ENCODE peak calls at places on chromosomes 2 and 18, in six cellular contexts. One of them, this sample, is unnamed.
A peak's percentile ranks its signal among the peaks of the same experiment; 100 is the strongest.

GRCh38 chr18:54388203-54389142 is 30.8 kb downstream of the C18orf54 start:
- DNase-seq in HepG2: peak; percentile 80
- DNase-seq in H1: peak; percentile 55
- DNase-seq in HCT116: peak; percentile 66
- DNase-seq in GM12878: peak; percentile 40
- DNase-seq in K562: peak; percentile 53
- DNase-seq in this sample: peak; percentile 66

GRCh38 chr2:14626873-14627272 is 5.6 kb upstream of the LRATD1 start:
- DNase-seq in GM12878: no peak
- DNase-seq in K562: no peak
- DNase-seq in H1: no peak
- DNase-seq in HepG2: no peak
- DNase-seq in HCT116: no peak
- DNase-seq in this sample: no peak

GRCh38 chr2:26526589-26526988 is 48.7 kb upstream of the OTOF start:
- DNase-seq in H1: no peak
- DNase-seq in HCT116: no peak
- DNase-seq in K562: no peak
- DNase-seq in GM12878: no peak
- DNase-seq in HepG2: no peak
- DNase-seq in this sample: no peak

GRCh38 chr2:128604045-128604444 is 285.4 kb upstream of the HS6ST1 start:
- DNase-seq in HCT116: no peak
- DNase-seq in HepG2: no peak
- DNase-seq in K562: no peak
- DNase-seq in H1: no peak
- DNase-seq in GM12878: no peak
- DNase-seq in this sample: no peak

GRCh38 chr2:237529452-237530402 is 36.6 kb upstream of the PRLH start:
- DNase-seq in HCT116: no peak
- DNase-seq in K562: no peak
- DNase-seq in HepG2: no peak
- DNase-seq in GM12878: peak; percentile 73
- DNase-seq in H1: no peak
- DNase-seq in this sample: no peak

GRCh38 chr2:27710640-27711430 is 47.1 kb downstream of the SLC4A1AP start:
- DNase-seq in HCT116: no peak
- DNase-seq in GM12878: no peak
- DNase-seq in HepG2: no peak
- DNase-seq in H1: no peak
- DNase-seq in K562: no peak
- DNase-seq in this sample: no peak

GRCh38 chr2:201890447-201890846 is 84.1 kb downstream of the CDK15 start:
- DNase-seq in HCT116: no peak
- DNase-seq in H1: no peak
- DNase-seq in K562: no peak
- DNase-seq in GM12878: no peak
- DNase-seq in HepG2: no peak
- DNase-seq in this sample: no peak

GRCh38 chr2:182980652-182981051 is 57.6 kb downstream of the NCKAP1 start:
- DNase-seq in HCT116: no peak
- DNase-seq in H1: no peak
- DNase-seq in GM12878: no peak
- DNase-seq in HepG2: no peak
- DNase-seq in K562: no peak
- DNase-seq in this sample: no peak

GRCh38 chr18:12046046-12046750 is 47.4 kb upstream of the ANKRD62 start:
- DNase-seq in GM12878: no peak
- DNase-seq in HCT116: no peak
- DNase-seq in K562: no peak
- DNase-seq in H1: no peak
- DNase-seq in HepG2: peak; percentile 21
- DNase-seq in this sample: no peak

GRCh38 chr2:28580078-28580477 is 84.2 kb downstream of the PLB1 start:
- DNase-seq in HepG2: no peak
- DNase-seq in H1: no peak
- DNase-seq in K562: no peak
- DNase-seq in HCT116: no peak
- DNase-seq in GM12878: no peak
- DNase-seq in this sample: no peak

GRCh38 chr18:49061906-49062831 is 111.4 kb upstream of the SMAD7 start:
- DNase-seq in K562: peak; percentile 23
- DNase-seq in H1: no peak
- DNase-seq in GM12878: no peak
- DNase-seq in HCT116: no peak
- DNase-seq in HepG2: no peak
- DNase-seq in this sample: no peak

GRCh38 chr2:10282621-10283105 is 20.0 kb upstream of the HPCAL1 start:
- DNase-seq in HepG2: no peak
- DNase-seq in GM12878: no peak
- DNase-seq in K562: no peak
- DNase-seq in H1: no peak
- DNase-seq in HCT116: no peak
- DNase-seq in this sample: no peak

GRCh38 chr2:6168485-6168884 is 476.3 kb downstream of the SOX11 start:
- DNase-seq in H1: no peak
- DNase-seq in GM12878: no peak
- DNase-seq in HCT116: no peak
- DNase-seq in K562: no peak
- DNase-seq in HepG2: no peak
- DNase-seq in this sample: no peak

GRCh38 chr2:191018663-191019119 is 4.7 kb upstream of the STAT1 start:
- DNase-seq in HCT116: no peak
- DNase-seq in K562: no peak
- DNase-seq in HepG2: no peak
- DNase-seq in GM12878: no peak
- DNase-seq in H1: no peak
- DNase-seq in this sample: no peak

GRCh38 chr2:210309546-210310233 is 5.3 kb downstream of the MYL1 start:
- DNase-seq in GM12878: no peak
- DNase-seq in HCT116: no peak
- DNase-seq in H1: no peak
- DNase-seq in K562: no peak
- DNase-seq in HepG2: no peak
- DNase-seq in this sample: no peak

GRCh38 chr2:96148410-96149217 is 3.4 kb upstream of the DUSP2 start:
- DNase-seq in HCT116: peak; percentile 88
- DNase-seq in K562: peak; percentile 52
- DNase-seq in GM12878: peak; percentile 74
- DNase-seq in HepG2: no peak
- DNase-seq in H1: peak; percentile 88
- DNase-seq in this sample: no peak

GRCh38 chr2:30072250-30072842 is 74.5 kb upstream of the YPEL5 start:
- DNase-seq in HepG2: peak; percentile 70
- DNase-seq in K562: peak; percentile 63
- DNase-seq in GM12878: peak; percentile 16
- DNase-seq in H1: peak; percentile 83
- DNase-seq in HCT116: peak; percentile 57
- DNase-seq in this sample: peak; percentile 82

GRCh38 chr2:158034198-158034831 is 67.4 kb upstream of the UPP2 start:
- DNase-seq in HCT116: peak; percentile 53
- DNase-seq in HepG2: peak; percentile 74
- DNase-seq in GM12878: no peak
- DNase-seq in K562: peak; percentile 28
- DNase-seq in H1: no peak
- DNase-seq in this sample: peak; percentile 72

GRCh38 chr2:214550774-214551173 is 139.9 kb downstream of the VWC2L start:
- DNase-seq in HepG2: no peak
- DNase-seq in HCT116: no peak
- DNase-seq in H1: no peak
- DNase-seq in K562: no peak
- DNase-seq in GM12878: no peak
- DNase-seq in this sample: no peak

GRCh38 chr2:147686365-147686764 is 158.5 kb upstream of the ACVR2A start:
- DNase-seq in HepG2: no peak
- DNase-seq in HCT116: no peak
- DNase-seq in H1: no peak
- DNase-seq in K562: no peak
- DNase-seq in GM12878: no peak
- DNase-seq in this sample: no peak
- TF ChIP-seq ZNF274 in HepG2: no peak
- TF ChIP-seq ZNF274 in HCT116: no peak
- TF ChIP-seq ZNF274 in H1: no peak
- TF ChIP-seq ZNF274 in K562: no peak
- TF ChIP-seq ZNF274 in GM12878: no peak
- TF ChIP-seq ZNF274 in this sample: no peak

DNA sequence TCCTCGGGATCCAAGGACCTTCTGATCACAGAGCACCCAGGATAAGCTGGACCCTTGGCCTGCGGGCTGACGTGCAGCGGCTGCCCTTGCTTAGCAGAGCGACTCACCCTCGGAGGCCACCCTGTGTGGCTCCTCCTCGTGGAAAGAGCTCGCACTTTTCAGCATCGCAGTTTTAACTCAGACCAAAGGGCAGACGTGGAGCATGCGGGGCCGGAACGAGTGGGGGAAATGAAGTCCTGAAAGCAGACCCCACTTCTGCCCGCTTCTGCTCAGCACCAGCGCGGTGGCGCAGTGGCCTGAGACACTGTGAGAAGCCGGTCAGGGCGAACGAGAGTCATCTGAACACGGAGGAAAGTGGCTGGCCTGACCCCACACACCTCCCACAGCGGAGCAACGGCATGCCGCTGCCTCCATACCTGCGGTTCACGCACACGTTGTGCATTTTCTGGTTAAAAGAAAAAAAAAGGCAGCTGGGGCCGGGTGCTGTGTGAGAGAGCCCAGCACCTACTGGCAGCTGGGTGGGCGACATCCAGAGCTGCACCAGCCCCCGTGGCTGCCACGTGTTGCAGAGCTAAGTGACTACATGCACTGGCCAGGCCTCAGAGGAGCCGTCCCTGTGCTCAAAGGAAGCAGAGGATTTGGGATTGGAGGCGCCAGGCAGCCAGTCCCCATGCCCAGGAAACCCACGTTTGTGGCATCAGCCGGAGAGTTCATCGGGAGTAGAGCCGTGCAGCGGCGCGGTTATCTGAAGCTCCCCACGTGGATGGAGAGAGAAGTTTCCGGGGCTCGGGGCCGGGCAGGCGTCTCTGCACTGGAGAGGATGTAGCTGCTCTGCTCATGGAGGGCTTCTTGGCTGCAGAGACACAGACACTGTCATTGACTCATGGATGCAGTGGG is 89.7 kb downstream of the USP40 start:
- DNase-seq in GM12878: no peak
- DNase-seq in HepG2: no peak
- DNase-seq in K562: no peak
- DNase-seq in HCT116: no peak
- DNase-seq in H1: no peak
- DNase-seq in this sample: no peak
- TF ChIP-seq YY1 in GM12878: no peak
- TF ChIP-seq YY1 in HepG2: no peak
- TF ChIP-seq YY1 in K562: no peak
- TF ChIP-seq YY1 in HCT116: no peak
- TF ChIP-seq YY1 in H1: no peak
- TF ChIP-seq YY1 in this sample: no peak

GRCh38 chr2:133503323-133503722 is 64.9 kb downstream of the NCKAP5 start:
- DNase-seq in K562: no peak
- DNase-seq in HCT116: no peak
- DNase-seq in GM12878: peak; percentile 44
- DNase-seq in HepG2: no peak
- DNase-seq in H1: no peak
- DNase-seq in this sample: no peak

GRCh38 chr2:133502678-133503077 is 65.6 kb downstream of the NCKAP5 start:
- DNase-seq in H1: no peak
- DNase-seq in K562: no peak
- DNase-seq in HepG2: no peak
- DNase-seq in HCT116: no peak
- DNase-seq in GM12878: no peak
- DNase-seq in this sample: no peak

GRCh38 chr2:133498166-133498565 is 70.1 kb downstream of the NCKAP5 start:
- DNase-seq in K562: no peak
- DNase-seq in HCT116: no peak
- DNase-seq in GM12878: no peak
- DNase-seq in H1: no peak
- DNase-seq in HepG2: no peak
- DNase-seq in this sample: no peak

GRCh38 chr2:133498615-133499585 is 69.4 kb downstream of the NCKAP5 start:
- DNase-seq in GM12878: peak; percentile 72
- DNase-seq in K562: no peak
- DNase-seq in HepG2: no peak
- DNase-seq in HCT116: no peak
- DNase-seq in H1: no peak
- DNase-seq in this sample: no peak

GRCh38 chr2:133500967-133501366 is 67.3 kb downstream of the NCKAP5 start:
- DNase-seq in GM12878: no peak
- DNase-seq in H1: no peak
- DNase-seq in K562: no peak
- DNase-seq in HepG2: no peak
- DNase-seq in HCT116: no peak
- DNase-seq in this sample: no peak
- TF ChIP-seq ZNF274 in GM12878: no peak
- TF ChIP-seq ZNF274 in H1: no peak
- TF ChIP-seq ZNF274 in K562: no peak
- TF ChIP-seq ZNF274 in HepG2: no peak
- TF ChIP-seq ZNF274 in HCT116: no peak
- TF ChIP-seq ZNF274 in this sample: no peak

DNA sequence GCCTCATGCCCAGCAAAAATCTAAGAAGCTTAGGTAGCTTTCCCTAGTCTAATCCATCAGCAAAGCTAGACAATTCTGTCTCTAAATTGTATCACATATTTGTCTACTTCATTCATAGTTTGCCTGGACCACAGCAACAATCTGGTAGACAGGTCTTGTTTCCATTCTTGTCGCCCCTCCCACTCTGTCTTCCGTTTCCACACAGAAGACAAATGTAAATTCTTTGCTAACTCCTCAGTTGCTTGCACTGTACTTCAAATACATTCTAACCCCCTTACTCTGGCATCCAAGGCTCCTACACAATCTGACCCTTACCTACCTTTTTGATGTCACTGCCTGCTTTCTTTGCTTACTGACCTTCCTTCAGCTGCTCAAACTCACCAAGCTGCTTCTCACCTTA is 40.1 kb downstream of the THUMPD2 start:
- DNase-seq in K562: no peak
- DNase-seq in HCT116: no peak
- DNase-seq in GM12878: no peak
- DNase-seq in H1: no peak
- DNase-seq in HepG2: no peak
- DNase-seq in this sample: no peak
- TF ChIP-seq YY1 in K562: no peak
- TF ChIP-seq YY1 in HCT116: no peak
- TF ChIP-seq YY1 in GM12878: no peak
- TF ChIP-seq YY1 in H1: no peak
- TF ChIP-seq YY1 in HepG2: no peak
- TF ChIP-seq YY1 in this sample: no peak